ENCODE peak calls at places on chromosomes 13 and 19, in nine cellular contexts. C is effector CD8-positive, alpha-beta T cell; K is activated effector memory CD4-positive, alpha-beta T cell treated with Interleukin-2 at 50 U/mL for 16 hours; A is amniotic epithelial cell; U is effector memory CD4-positive, alpha-beta T cell; S is fibroblast of mammary gland; P is stimulated activated CD4-positive, alpha-beta T cell treated with anti-CD3 and anti-CD28 coated beads, TNF-alpha, amount 100 ng/mL, for 24 hours; B is mesenteric fat pad; O is anterior cingulate cortex. D is an unnamed sample.

GRCh38 chr13:100694722-100695644 is 20.4 kb upstream of the TMTC4 start:
- DNase-seq in U (no peak), C (no peak), A (peak), S (peak), K (no peak), P (no peak), B (no peak), O (no peak), D (peak)

GRCh38 chr13:60351816-60352215 is 45.2 kb upstream of the TDRD3 start:
- DNase-seq in C (no peak), U (no peak), P (no peak), S (peak), A (peak), K (no peak), B (no peak), O (no peak), D (no peak)

GRCh38 chr13:30504081-30504480 is 38.3 kb upstream of the HMGB1 start:
- DNase-seq in O (no peak), U (no peak), S (peak), K (no peak), B (no peak), C (no peak), A (peak), P (no peak), D (peak)

GRCh38 chr19:2315818-2316353 is 7.9 kb upstream of the LINGO3 start:
- DNase-seq in U (no peak), S (peak), O (peak), C (no peak), P (no peak), A (peak), B (peak), K (no peak), D (peak)

GRCh38 chr19:18733196-18733647 is 49.7 kb downstream of the CRTC1 start:
- DNase-seq in P (no peak), C (no peak), B (no peak), O (no peak), U (no peak), A (peak), S (peak), K (no peak), D (peak)

GRCh38 chr19:30172643-30173242 is 199.4 kb upstream of the ZNF536 start:
- DNase-seq in U (no peak), K (no peak), A (no peak), B (peak), S (no peak), O (no peak), C (no peak), P (no peak), D (no peak)

GRCh38 chr19:48756686-48757085 is 1.4 kb downstream of the FGF21 start:
- DNase-seq in P (no peak), B (no peak), A (no peak), U (no peak), S (no peak), K (no peak), C (no peak), O (no peak), D (no peak)

GRCh38 chr13:93786846-93787245 is 560.2 kb downstream of the GPC6 start:
- DNase-seq in O (no peak), B (no peak), A (no peak), S (no peak), C (no peak), P (no peak), U (no peak), K (no peak), D (no peak)

GRCh38 chr19:50333235-50333736 is 4.1 kb upstream of the KCNC3 start:
- DNase-seq in B (no peak), S (peak), U (peak), O (peak), A (peak), P (peak), K (peak), C (peak), D (peak)

GRCh38 chr13:69619651-69620050 is 488.0 kb upstream of the ATXN8OS start:
- DNase-seq in B (no peak), S (no peak), A (no peak), O (no peak), U (no peak), P (no peak), K (no peak), C (no peak), D (no peak)

GRCh38 chr13:46884531-46884930 is 12.3 kb downstream of the HTR2A start:
- DNase-seq in K (no peak), P (no peak), S (no peak), A (no peak), B (no peak), O (no peak), C (no peak), U (no peak), D (no peak)

GRCh38 chr19:35264281-35265125 is 4.3 kb upstream of the USF2 start:
- DNase-seq in B (peak), C (no peak), U (no peak), P (no peak), S (no peak), K (no peak), A (no peak), O (no peak), D (no peak)

GRCh38 chr19:44587863-44588752 is 25.3 kb upstream of the IGSF23 start:
- DNase-seq in O (no peak), C (no peak), A (peak), K (no peak), B (no peak), P (no peak), U (no peak), S (peak), D (peak)

GRCh38 chr19:7832781-7833180 is 2.8 kb downstream of the EVI5L start:
- DNase-seq in A (peak), C (no peak), U (no peak), B (no peak), O (no peak), K (no peak), S (no peak), P (no peak), D (peak)

GRCh38 chr19:31350693-31351211 is 1.5 kb upstream of the TSHZ3 start:
- DNase-seq in S (peak), A (peak), P (no peak), B (no peak), C (no peak), U (no peak), O (peak), K (no peak), D (peak)

GRCh38 chr13:45082964-45083363 is 37.3 kb upstream of the GTF2F2 start:
- DNase-seq in S (peak), U (no peak), K (no peak), C (no peak), O (no peak), B (no peak), P (no peak), A (peak), D (peak)

GRCh38 chr13:112444001-112444311 is 67.8 kb downstream of the SPACA7 start:
- DNase-seq in S (peak), K (no peak), O (peak), A (peak), U (no peak), P (peak), C (no peak), B (peak), D (peak)

GRCh38 chr19:45147835-45148676 is 12.7 kb downstream of the NKPD1 start:
- DNase-seq in B (no peak), A (no peak), C (no peak), O (no peak), K (no peak), U (no peak), P (no peak), S (no peak), D (no peak)

GRCh38 chr19:11659612-11660011 is 62.3 kb downstream of the ZNF627 start:
- DNase-seq in C (no peak), O (no peak), A (no peak), P (no peak), K (no peak), U (no peak), B (no peak), S (peak), D (peak)

GRCh38 chr19:28537079-28537478 is 675.9 kb downstream of the UQCRFS1 start:
- DNase-seq in P (no peak), A (no peak), K (no peak), C (no peak), U (no peak), S (no peak), O (no peak), B (no peak), D (no peak)

GRCh38 chr19:51345076-51345620 is 3.2 kb upstream of the VSIG10L start:
- DNase-seq in O (no peak), U (no peak), B (no peak), P (no peak), C (no peak), S (no peak), K (no peak), A (no peak), D (no peak)

GRCh38 chr13:29909975-29910674 is 59.7 kb upstream of the UBL3 start:
- DNase-seq in O (no peak), S (peak), A (peak), P (no peak), U (no peak), C (no peak), K (no peak), B (no peak), D (peak)

GRCh38 chr13:48817166-48817802 is 158.4 kb upstream of the FNDC3A start:
- DNase-seq in A (peak), S (no peak), O (no peak), K (no peak), B (no peak), C (no peak), U (no peak), P (no peak), D (no peak)

GRCh38 chr19:33385956-33386355 is 12.4 kb downstream of the CEBPG start:
- DNase-seq in A (no peak), B (peak), P (no peak), K (no peak), S (no peak), U (no peak), O (no peak), C (no peak), D (no peak)

D was measured in foreskin fibroblast.